ENCODE peak calls at places on chromosomes 13 and 19, in ten cellular contexts. N is spleen, B is left lung, V is aorta, S is astrocyte of the spinal cord, P is breast epithelium, J is psoas muscle, C is tibial nerve, H is GM23338, Z is left ventricle myocardium inferior. W is an unnamed sample.

GRCh38 chr19:40585677-40586422 is 9.2 kb downstream of the SHKBP1 start:
- DNase-seq in N (peak; percentile 79), B (no peak), V (no peak), S (peak; percentile 60), P (no peak), J (no peak), C (no peak), H (no peak), Z (no peak), W (no peak)

GRCh38 chr19:16001481-16002312 is 52.9 kb downstream of the OR10H4 start:
- DNase-seq in N (no peak), B (no peak), V (peak; percentile 58), S (peak; percentile 45), P (no peak), J (no peak), C (no peak), H (no peak), Z (no peak), W (no peak)

GRCh38 chr13:74669149-74669548 is 534.9 kb upstream of the KLF12 start:
- DNase-seq in N (no peak), B (no peak), V (no peak), S (no peak), P (no peak), J (no peak), C (no peak), H (peak; percentile 3), Z (no peak), W (no peak)

GRCh38 chr19:18027151-18027550 is 19.2 kb downstream of the ARRDC2 start:
- DNase-seq in N (no peak), B (no peak), V (no peak), S (no peak), P (no peak), J (no peak), C (no peak), H (no peak), Z (no peak), W (no peak)

GRCh38 chr19:11657307-11657706 is 60.0 kb downstream of the ZNF627 start:
- DNase-seq in N (no peak), B (no peak), V (no peak), S (no peak), P (no peak), J (no peak), C (no peak), H (no peak), Z (no peak), W (no peak)

GRCh38 chr19:1980782-1981181 is 34.7 kb downstream of the BTBD2 start:
- DNase-seq in N (no peak), B (no peak), V (no peak), S (no peak), P (no peak), J (no peak), C (no peak), H (no peak), Z (no peak), W (no peak)

GRCh38 chr19:19955208-19955607 is 54.5 kb downstream of the ZNF93 start:
- DNase-seq in N (no peak), B (no peak), V (no peak), S (no peak), P (no peak), J (no peak), C (no peak), H (no peak), Z (no peak), W (no peak)

GRCh38 chr19:48868196-48868886 is at the start of gene PLEKHA4:
- DNase-seq in N (no peak), B (peak; percentile 85), V (peak; percentile 95), S (peak; percentile 38), P (no peak), J (peak; percentile 85), C (peak; percentile 57), H (no peak), Z (peak; percentile 86), W (peak; percentile 86)

DNA sequence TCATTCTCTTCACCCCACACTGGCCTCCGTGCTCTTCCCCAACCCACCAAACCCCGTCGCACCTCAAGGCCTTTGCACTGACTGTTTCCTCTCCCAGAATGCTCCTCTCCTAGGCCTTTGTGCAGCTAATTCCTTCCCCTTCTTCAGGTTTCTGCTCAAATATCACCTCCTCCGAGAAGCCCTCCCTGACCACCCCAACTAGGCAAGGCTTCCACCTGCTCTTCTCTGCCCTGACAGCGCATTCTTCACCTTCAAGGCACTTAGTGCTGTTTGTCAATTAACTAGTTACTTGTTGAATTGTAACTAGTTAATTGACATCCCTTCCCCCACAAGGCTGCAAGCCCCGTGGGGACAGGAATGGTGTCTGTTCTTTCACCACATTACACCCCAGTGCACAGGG is 7.8 kb upstream of the NCCRP1 start:
- DNase-seq in N (no peak), B (no peak), V (no peak), S (no peak), P (no peak), J (no peak), C (no peak), H (no peak), Z (no peak), W (no peak)
- H3K4me3 ChIP-seq in N (no peak overlapping the region), B (no peak overlapping the region), V (no peak overlapping the region), S (no peak overlapping the region), P (no peak overlapping the region), J (no peak overlapping the region), C (no peak overlapping the region), H (no peak overlapping the region), Z (no peak overlapping the region), W (no peak overlapping the region)

DNA sequence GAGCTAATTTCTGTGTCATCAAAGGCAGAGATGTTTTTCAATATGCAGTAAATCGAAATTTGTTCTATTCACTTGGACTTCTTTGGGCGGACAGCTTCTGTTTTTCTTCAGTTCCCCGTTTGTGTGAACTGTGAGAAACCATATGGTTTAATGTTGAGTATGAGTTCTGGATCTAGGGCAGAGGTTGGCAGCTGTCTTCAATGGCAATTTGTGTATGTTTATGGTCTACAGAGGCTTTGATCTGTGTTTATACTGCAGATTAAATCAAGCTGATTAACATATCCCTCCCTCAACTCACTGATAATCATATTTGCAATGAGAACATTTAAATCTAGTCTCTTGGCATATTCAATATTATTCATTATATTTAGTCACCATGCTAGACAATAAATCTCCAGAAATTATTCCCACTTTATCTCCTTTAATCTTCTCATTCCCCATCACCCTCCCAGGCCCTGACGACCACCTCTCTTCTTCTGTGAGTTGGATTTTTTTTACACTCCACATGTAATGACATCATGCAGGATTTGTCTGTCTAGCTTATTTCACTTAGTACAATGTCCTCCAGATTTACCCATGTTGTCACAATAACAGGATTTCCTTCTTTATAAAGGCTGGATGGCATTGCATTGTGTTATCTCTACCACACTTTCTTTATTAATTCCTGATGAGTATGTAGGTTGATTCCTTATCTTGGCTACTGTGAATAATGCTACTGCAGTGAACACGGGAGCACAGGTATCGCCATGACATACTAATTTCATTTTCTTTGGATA is 9.0 kb downstream of the ZNF331 start:
- DNase-seq in N (no peak), B (no peak), V (no peak), S (no peak), P (no peak), J (no peak), C (no peak), H (no peak), Z (no peak), W (no peak)
- H3K4me3 ChIP-seq in N (no peak overlapping the region), B (no peak overlapping the region), V (no peak overlapping the region), S (no peak overlapping the region), P (no peak overlapping the region), J (no peak overlapping the region), C (no peak overlapping the region), H (no peak overlapping the region), Z (no peak overlapping the region), W (no peak overlapping the region)

GRCh38 chr13:113169277-113170272 is 11.1 kb downstream of the PROZ start:
- DNase-seq in N (no peak), B (no peak), V (no peak), S (no peak), P (no peak), J (no peak), C (no peak), H (no peak), Z (no peak), W (no peak)

GRCh38 chr13:113172419-113172926 is 14.0 kb downstream of the PROZ start:
- DNase-seq in N (no peak), B (no peak), V (no peak), S (no peak), P (no peak), J (no peak), C (no peak), H (no peak), Z (no peak), W (no peak)

GRCh38 chr13:113168211-113168610 is 9.8 kb downstream of the PROZ start:
- DNase-seq in N (no peak), B (no peak), V (no peak), S (no peak), P (no peak), J (no peak), C (no peak), H (no peak), Z (no peak), W (no peak)

GRCh38 chr13:113171250-113172125 is 13.0 kb downstream of the PROZ start:
- DNase-seq in N (no peak), B (no peak), V (no peak), S (no peak), P (no peak), J (no peak), C (no peak), H (no peak), Z (no peak), W (no peak)

GRCh38 chr13:113170503-113170902 is 12.1 kb downstream of the PROZ start:
- DNase-seq in N (no peak), B (no peak), V (no peak), S (no peak), P (no peak), J (no peak), C (no peak), H (no peak), Z (no peak), W (no peak)
- H3K4me3 ChIP-seq in N (no peak overlapping the region), B (no peak overlapping the region), V (no peak overlapping the region), S (no peak overlapping the region), P (no peak overlapping the region), J (no peak overlapping the region), C (no peak overlapping the region), H (no peak overlapping the region), Z (no peak overlapping the region), W (no peak overlapping the region)

GRCh38 chr19:57815247-57816075 is 748 bp upstream of the ZNF552 start:
- DNase-seq in N (no peak), B (no peak), V (no peak), S (no peak), P (no peak), J (no peak), C (no peak), H (no peak), Z (no peak), W (peak; percentile 43)

GRCh38 chr19:57817976-57818375 is 3.3 kb upstream of the ZNF552 start:
- DNase-seq in N (no peak), B (no peak), V (no peak), S (no peak), P (no peak), J (no peak), C (no peak), H (no peak), Z (no peak), W (no peak)

GRCh38 chr19:57814505-57815246 is at the start of gene ZNF552:
- DNase-seq in N (peak; percentile 93), B (peak; percentile 88), V (peak; percentile 92), S (peak; percentile 90), P (peak; percentile 79), J (peak; percentile 90), C (peak; percentile 43), H (peak; percentile 99), Z (peak; percentile 82), W (peak; percentile 90)

GRCh38 chr19:57818378-57818777 is 3.7 kb upstream of the ZNF552 start:
- DNase-seq in N (no peak), B (no peak), V (no peak), S (no peak), P (no peak), J (no peak), C (no peak), H (no peak), Z (no peak), W (no peak)

DNA sequence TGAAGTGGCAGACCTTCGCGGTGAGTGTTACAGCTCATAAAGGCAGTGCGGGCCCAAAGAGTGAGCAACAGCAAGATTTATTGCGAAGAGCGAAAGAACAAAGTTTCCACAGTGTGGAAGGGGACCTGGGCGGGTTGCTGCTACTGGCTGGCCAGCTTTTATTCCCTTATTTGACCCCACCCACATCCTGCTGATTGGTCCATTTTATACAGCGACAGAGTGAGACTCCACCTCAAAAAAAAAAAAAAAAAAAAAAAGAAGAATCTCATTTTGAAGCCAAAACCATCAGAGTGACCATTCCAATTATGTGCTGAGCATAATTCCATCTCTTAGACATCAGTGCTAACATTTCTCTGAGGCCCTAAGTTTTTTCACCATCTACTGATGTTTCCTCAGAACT is 1.9 kb upstream of the ZNF552 start:
- DNase-seq in N (no peak), B (no peak), V (no peak), S (no peak), P (no peak), J (no peak), C (no peak), H (peak; percentile 27), Z (no peak), W (no peak)
- H3K4me3 ChIP-seq in N (no peak overlapping the region), B (no peak overlapping the region), V (no peak overlapping the region), S (no peak overlapping the region), P (no peak overlapping the region), J (no peak overlapping the region), C (no peak overlapping the region), H (no peak overlapping the region), Z (no peak overlapping the region), W (no peak overlapping the region)